ENCODE peak calls at places on chromosome 6, in four cellular contexts. One of them, this sample, is unnamed.

GRCh38 chr6:12459945-12460800 is 170.0 kb downstream of the EDN1 start:
- DNase-seq in activated CD4-positive, alpha-beta T cell treated with anti-CD3 and anti-CD28 coated beads, Interleukin-2, amount 50 U/mL, for 1 hour: no peak
- DNase-seq in Kasumi-1: no peak
- DNase-seq in SHP77: no peak
- DNase-seq in this sample: no peak

GRCh38 chr6:155495011-155495768 is 39.6 kb upstream of the NOX3 start:
- DNase-seq in activated CD4-positive, alpha-beta T cell treated with anti-CD3 and anti-CD28 coated beads, Interleukin-2, amount 50 U/mL, for 1 hour: no peak
- DNase-seq in SHP77: no peak
- DNase-seq in Kasumi-1: no peak
- DNase-seq in this sample: no peak

GRCh38 chr6:3895303-3895635 is 46.1 kb downstream of the FAM50B start:
- DNase-seq in SHP77: no peak
- DNase-seq in activated CD4-positive, alpha-beta T cell treated with anti-CD3 and anti-CD28 coated beads, Interleukin-2, amount 50 U/mL, for 1 hour: no peak
- DNase-seq in Kasumi-1: no peak
- DNase-seq in this sample: no peak

GRCh38 chr6:168890306-168890995 is 363.2 kb downstream of the THBS2 start:
- DNase-seq in Kasumi-1: no peak
- DNase-seq in SHP77: no peak
- DNase-seq in activated CD4-positive, alpha-beta T cell treated with anti-CD3 and anti-CD28 coated beads, Interleukin-2, amount 50 U/mL, for 1 hour: no peak
- DNase-seq in this sample: no peak

GRCh38 chr6:52663120-52663934 is 7.6 kb upstream of the TMEM14A start:
- DNase-seq in SHP77: peak
- DNase-seq in activated CD4-positive, alpha-beta T cell treated with anti-CD3 and anti-CD28 coated beads, Interleukin-2, amount 50 U/mL, for 1 hour: peak
- DNase-seq in Kasumi-1: peak
- DNase-seq in this sample: peak

GRCh38 chr6:112007805-112008204 is 46.1 kb upstream of the CCN6 start:
- DNase-seq in activated CD4-positive, alpha-beta T cell treated with anti-CD3 and anti-CD28 coated beads, Interleukin-2, amount 50 U/mL, for 1 hour: no peak
- DNase-seq in Kasumi-1: peak
- DNase-seq in SHP77: no peak
- DNase-seq in this sample: no peak

GRCh38 chr6:138004423-138005287 is 102.6 kb downstream of the PERP start:
- DNase-seq in Kasumi-1: peak
- DNase-seq in SHP77: peak
- DNase-seq in activated CD4-positive, alpha-beta T cell treated with anti-CD3 and anti-CD28 coated beads, Interleukin-2, amount 50 U/mL, for 1 hour: no peak
- DNase-seq in this sample: peak

GRCh38 chr6:88492824-88493223 is 326.7 kb upstream of the CNR1 start:
- DNase-seq in Kasumi-1: peak
- DNase-seq in SHP77: peak
- DNase-seq in activated CD4-positive, alpha-beta T cell treated with anti-CD3 and anti-CD28 coated beads, Interleukin-2, amount 50 U/mL, for 1 hour: no peak
- DNase-seq in this sample: no peak

GRCh38 chr6:112468359-112468758 is 121.2 kb downstream of the RFPL4B start:
- DNase-seq in Kasumi-1: no peak
- DNase-seq in SHP77: no peak
- DNase-seq in activated CD4-positive, alpha-beta T cell treated with anti-CD3 and anti-CD28 coated beads, Interleukin-2, amount 50 U/mL, for 1 hour: no peak
- DNase-seq in this sample: no peak

GRCh38 chr6:163416640-163417253 is 2.2 kb downstream of the QKI start:
- DNase-seq in Kasumi-1: peak
- DNase-seq in SHP77: no peak
- DNase-seq in activated CD4-positive, alpha-beta T cell treated with anti-CD3 and anti-CD28 coated beads, Interleukin-2, amount 50 U/mL, for 1 hour: peak
- DNase-seq in this sample: peak

GRCh38 chr6:12371641-12372146 is 81.5 kb downstream of the EDN1 start:
- DNase-seq in Kasumi-1: no peak
- DNase-seq in SHP77: no peak
- DNase-seq in activated CD4-positive, alpha-beta T cell treated with anti-CD3 and anti-CD28 coated beads, Interleukin-2, amount 50 U/mL, for 1 hour: no peak
- DNase-seq in this sample: no peak

GRCh38 chr6:159312204-159312603 is 143.0 kb downstream of the FNDC1 start:
- DNase-seq in Kasumi-1: no peak
- DNase-seq in activated CD4-positive, alpha-beta T cell treated with anti-CD3 and anti-CD28 coated beads, Interleukin-2, amount 50 U/mL, for 1 hour: no peak
- DNase-seq in SHP77: no peak
- DNase-seq in this sample: no peak

GRCh38 chr6:93105017-93105416 is 314.3 kb downstream of the EPHA7 start:
- DNase-seq in Kasumi-1: no peak
- DNase-seq in activated CD4-positive, alpha-beta T cell treated with anti-CD3 and anti-CD28 coated beads, Interleukin-2, amount 50 U/mL, for 1 hour: no peak
- DNase-seq in SHP77: no peak
- DNase-seq in this sample: no peak

GRCh38 chr6:31676904-31677303 is 4.0 kb downstream of the LY6G5C start:
- DNase-seq in SHP77: no peak
- DNase-seq in activated CD4-positive, alpha-beta T cell treated with anti-CD3 and anti-CD28 coated beads, Interleukin-2, amount 50 U/mL, for 1 hour: no peak
- DNase-seq in Kasumi-1: no peak
- DNase-seq in this sample: no peak

GRCh38 chr6:81787313-81788068 is 35.0 kb upstream of the TENT5A start:
- DNase-seq in Kasumi-1: no peak
- DNase-seq in activated CD4-positive, alpha-beta T cell treated with anti-CD3 and anti-CD28 coated beads, Interleukin-2, amount 50 U/mL, for 1 hour: no peak
- DNase-seq in SHP77: peak
- DNase-seq in this sample: no peak

GRCh38 chr6:53961679-53962370 is 149.4 kb upstream of the MLIP start:
- DNase-seq in Kasumi-1: no peak
- DNase-seq in activated CD4-positive, alpha-beta T cell treated with anti-CD3 and anti-CD28 coated beads, Interleukin-2, amount 50 U/mL, for 1 hour: no peak
- DNase-seq in SHP77: no peak
- DNase-seq in this sample: no peak

GRCh38 chr6:121849477-121849876 is 414.0 kb downstream of the GJA1 start:
- DNase-seq in activated CD4-positive, alpha-beta T cell treated with anti-CD3 and anti-CD28 coated beads, Interleukin-2, amount 50 U/mL, for 1 hour: no peak
- DNase-seq in SHP77: peak
- DNase-seq in Kasumi-1: peak
- DNase-seq in this sample: no peak

GRCh38 chr6:122622404-122622938 is 12.3 kb downstream of the PKIB start:
- DNase-seq in SHP77: peak
- DNase-seq in Kasumi-1: no peak
- DNase-seq in activated CD4-positive, alpha-beta T cell treated with anti-CD3 and anti-CD28 coated beads, Interleukin-2, amount 50 U/mL, for 1 hour: no peak
- DNase-seq in this sample: no peak

GRCh38 chr6:5132741-5133140 is 47.6 kb downstream of the PPP1R3G start:
- DNase-seq in Kasumi-1: peak
- DNase-seq in SHP77: no peak
- DNase-seq in activated CD4-positive, alpha-beta T cell treated with anti-CD3 and anti-CD28 coated beads, Interleukin-2, amount 50 U/mL, for 1 hour: no peak
- DNase-seq in this sample: no peak

GRCh38 chr6:15244605-15245360 is 1.1 kb upstream of the JARID2 start:
- DNase-seq in activated CD4-positive, alpha-beta T cell treated with anti-CD3 and anti-CD28 coated beads, Interleukin-2, amount 50 U/mL, for 1 hour: peak
- DNase-seq in Kasumi-1: peak
- DNase-seq in SHP77: peak
- DNase-seq in this sample: peak

This sample was measured in immature natural killer cell.